ENCODE peak calls at places on chromosome 5, in eight cellular contexts. One of them, this sample, is unnamed. For H3K4me1, the result is how much of the 10 kb centered on the place peaks cover.

GRCh38 chr5:97085126-97085786 is 57.2 kb downstream of the LIX1 start:
- DNase-seq in esophagus muscularis mucosa: no peak
- DNase-seq in HepG2: no peak
- DNase-seq in upper lobe of right lung: no peak
- DNase-seq in spleen: peak
- DNase-seq in GM23338: no peak
- DNase-seq in H9: no peak
- DNase-seq in breast epithelium: no peak
- DNase-seq in this sample: no peak

GRCh38 chr5:147437161-147437596 is 72.7 kb downstream of the DPYSL3 start:
- DNase-seq in H9: no peak
- DNase-seq in GM23338: peak
- DNase-seq in upper lobe of right lung: no peak
- DNase-seq in esophagus muscularis mucosa: no peak
- DNase-seq in spleen: no peak
- DNase-seq in HepG2: no peak
- DNase-seq in breast epithelium: no peak
- DNase-seq in this sample: peak

GRCh38 chr5:89595065-89595464 is 712.1 kb upstream of the MEF2C start:
- DNase-seq in esophagus muscularis mucosa: no peak
- DNase-seq in GM23338: no peak
- DNase-seq in HepG2: no peak
- DNase-seq in upper lobe of right lung: no peak
- DNase-seq in breast epithelium: no peak
- DNase-seq in spleen: no peak
- DNase-seq in H9: no peak
- DNase-seq in this sample: no peak

GRCh38 chr5:909994-910768 is 17.5 kb downstream of the TRIP13 start:
- DNase-seq in GM23338: no peak
- DNase-seq in upper lobe of right lung: no peak
- DNase-seq in spleen: no peak
- DNase-seq in breast epithelium: no peak
- DNase-seq in esophagus muscularis mucosa: no peak
- DNase-seq in HepG2: no peak
- DNase-seq in H9: no peak
- DNase-seq in this sample: no peak

GRCh38 chr5:36796171-36796570 is 80.4 kb upstream of the NIPBL start:
- DNase-seq in GM23338: peak
- DNase-seq in esophagus muscularis mucosa: no peak
- DNase-seq in spleen: no peak
- DNase-seq in upper lobe of right lung: no peak
- DNase-seq in HepG2: no peak
- DNase-seq in H9: no peak
- DNase-seq in breast epithelium: no peak
- DNase-seq in this sample: no peak

GRCh38 chr5:141420855-141421488 is at the start of gene PCDHGA11:
- DNase-seq in breast epithelium: no peak
- DNase-seq in spleen: no peak
- DNase-seq in HepG2: no peak
- DNase-seq in upper lobe of right lung: no peak
- DNase-seq in GM23338: peak
- DNase-seq in H9: peak
- DNase-seq in esophagus muscularis mucosa: peak
- DNase-seq in this sample: peak

GRCh38 chr5:55502759-55503158 is 32.0 kb downstream of the PLPP1 start:
- DNase-seq in HepG2: no peak
- DNase-seq in upper lobe of right lung: no peak
- DNase-seq in H9: no peak
- DNase-seq in esophagus muscularis mucosa: no peak
- DNase-seq in breast epithelium: no peak
- DNase-seq in spleen: no peak
- DNase-seq in GM23338: no peak
- DNase-seq in this sample: no peak

GRCh38 chr5:38441730-38442573 is 114.5 kb downstream of the LIFR start:
- DNase-seq in H9: peak
- DNase-seq in spleen: peak
- DNase-seq in HepG2: peak
- DNase-seq in upper lobe of right lung: peak
- DNase-seq in GM23338: peak
- DNase-seq in esophagus muscularis mucosa: no peak
- DNase-seq in breast epithelium: peak
- DNase-seq in this sample: peak

GRCh38 chr5:127814225-127814973 is 111.2 kb downstream of the CCDC192 start:
- DNase-seq in H9: no peak
- DNase-seq in GM23338: no peak
- DNase-seq in esophagus muscularis mucosa: no peak
- DNase-seq in upper lobe of right lung: no peak
- DNase-seq in breast epithelium: no peak
- DNase-seq in spleen: no peak
- DNase-seq in HepG2: no peak
- DNase-seq in this sample: no peak

GRCh38 chr5:102670224-102670836 is 84.8 kb upstream of the PAM start:
- DNase-seq in HepG2: peak
- DNase-seq in esophagus muscularis mucosa: no peak
- DNase-seq in spleen: no peak
- DNase-seq in upper lobe of right lung: no peak
- DNase-seq in breast epithelium: no peak
- DNase-seq in H9: peak
- DNase-seq in GM23338: peak
- DNase-seq in this sample: peak

GRCh38 chr5:158234323-158235158 is 375.6 kb upstream of the CLINT1 start:
- DNase-seq in GM23338: no peak
- DNase-seq in HepG2: no peak
- DNase-seq in breast epithelium: no peak
- DNase-seq in H9: no peak
- DNase-seq in esophagus muscularis mucosa: no peak
- DNase-seq in spleen: no peak
- DNase-seq in upper lobe of right lung: no peak
- DNase-seq in this sample: peak

GRCh38 chr5:105132578-105132977 is 1570.0 kb upstream of the NUDT12 start:
- DNase-seq in upper lobe of right lung: no peak
- DNase-seq in GM23338: no peak
- DNase-seq in esophagus muscularis mucosa: no peak
- DNase-seq in HepG2: no peak
- DNase-seq in spleen: no peak
- DNase-seq in H9: no peak
- DNase-seq in breast epithelium: no peak
- DNase-seq in this sample: no peak

GRCh38 chr5:123035320-123035949 is 1.1 kb downstream of the PPIC start:
- DNase-seq in esophagus muscularis mucosa: no peak
- DNase-seq in upper lobe of right lung: peak
- DNase-seq in H9: peak
- DNase-seq in breast epithelium: peak
- DNase-seq in HepG2: peak
- DNase-seq in GM23338: peak
- DNase-seq in spleen: no peak
- DNase-seq in this sample: peak

GRCh38 chr5:71830626-71831539 is 111.8 kb downstream of the CARTPT start:
- DNase-seq in upper lobe of right lung: peak
- DNase-seq in spleen: no peak
- DNase-seq in HepG2: no peak
- DNase-seq in GM23338: peak
- DNase-seq in H9: no peak
- DNase-seq in breast epithelium: no peak
- DNase-seq in esophagus muscularis mucosa: no peak
- DNase-seq in this sample: peak

GRCh38 chr5:119435436-119436132 is 16.7 kb upstream of the HSD17B4 start:
- DNase-seq in GM23338: peak
- DNase-seq in spleen: peak
- DNase-seq in esophagus muscularis mucosa: no peak
- DNase-seq in breast epithelium: no peak
- DNase-seq in upper lobe of right lung: peak
- DNase-seq in H9: peak
- DNase-seq in HepG2: peak
- DNase-seq in this sample: peak

GRCh38 chr5:156640751-156641241 is 209.3 kb upstream of the PPP1R2B start:
- DNase-seq in H9: no peak
- DNase-seq in spleen: no peak
- DNase-seq in breast epithelium: no peak
- DNase-seq in esophagus muscularis mucosa: no peak
- DNase-seq in upper lobe of right lung: no peak
- DNase-seq in HepG2: no peak
- DNase-seq in GM23338: no peak
- DNase-seq in this sample: no peak

GRCh38 chr5:96963267-96963666 is 27.4 kb downstream of the LNPEP start:
- DNase-seq in esophagus muscularis mucosa: peak
- DNase-seq in H9: no peak
- DNase-seq in HepG2: no peak
- DNase-seq in spleen: no peak
- DNase-seq in breast epithelium: no peak
- DNase-seq in upper lobe of right lung: no peak
- DNase-seq in GM23338: no peak
- DNase-seq in this sample: peak

GRCh38 chr5:57504357-57504756 is 21.7 kb upstream of the ACTBL2 start:
- DNase-seq in breast epithelium: no peak
- DNase-seq in spleen: no peak
- DNase-seq in esophagus muscularis mucosa: no peak
- DNase-seq in HepG2: no peak
- DNase-seq in H9: no peak
- DNase-seq in upper lobe of right lung: no peak
- DNase-seq in GM23338: no peak
- DNase-seq in this sample: no peak

GRCh38 chr5:65861830-65862241 is 64.5 kb upstream of the ERBIN start:
- DNase-seq in GM23338: no peak
- DNase-seq in H9: no peak
- DNase-seq in HepG2: no peak
- DNase-seq in esophagus muscularis mucosa: no peak
- DNase-seq in breast epithelium: no peak
- DNase-seq in spleen: no peak
- DNase-seq in upper lobe of right lung: no peak
- DNase-seq in this sample: no peak

GRCh38 chr5:107957023-107957422 is 286.3 kb upstream of the EFNA5 start:
- DNase-seq in breast epithelium: no peak
- DNase-seq in GM23338: no peak
- DNase-seq in spleen: no peak
- DNase-seq in esophagus muscularis mucosa: no peak
- DNase-seq in H9: no peak
- DNase-seq in HepG2: no peak
- DNase-seq in upper lobe of right lung: no peak
- DNase-seq in this sample: no peak

GRCh38 chr5:149411738-149412519 is 32.8 kb upstream of the IL17B start:
- DNase-seq in upper lobe of right lung: peak
- DNase-seq in breast epithelium: no peak
- DNase-seq in GM23338: no peak
- DNase-seq in spleen: no peak
- DNase-seq in H9: no peak
- DNase-seq in HepG2: no peak
- DNase-seq in esophagus muscularis mucosa: no peak
- DNase-seq in this sample: no peak

DNA sequence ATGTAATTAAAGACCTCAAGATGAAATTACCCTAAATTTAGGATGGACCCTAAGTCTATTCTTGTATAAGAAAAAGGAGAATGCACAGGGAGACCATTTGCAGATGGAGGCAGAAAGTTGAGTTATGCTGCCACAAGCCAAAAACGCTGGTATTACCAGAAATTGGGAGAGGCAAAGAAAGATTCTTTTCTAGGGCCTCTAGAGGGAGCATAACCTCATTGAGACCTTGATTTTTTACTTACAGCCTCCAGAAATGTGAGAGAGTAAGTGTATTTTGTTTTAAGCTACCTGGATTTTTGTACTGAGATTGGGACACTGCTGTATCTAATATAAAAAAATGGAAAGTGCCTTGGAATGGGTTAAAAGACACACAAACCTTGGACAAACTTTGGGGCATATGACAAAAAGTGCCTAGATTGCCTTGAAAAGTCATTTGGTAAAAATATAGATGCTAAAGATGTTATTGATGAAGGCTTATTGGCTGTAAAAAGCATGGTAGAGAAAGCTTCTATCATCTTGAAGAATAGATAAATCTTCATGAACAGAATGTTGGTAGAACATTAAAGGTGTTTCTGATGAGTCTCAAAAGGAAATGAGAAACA is 174.7 kb upstream of the PRDM9 start:
- DNase-seq in GM23338: peak
- DNase-seq in upper lobe of right lung: no peak
- DNase-seq in spleen: no peak
- DNase-seq in H9: no peak
- DNase-seq in HepG2: peak
- DNase-seq in breast epithelium: no peak
- DNase-seq in esophagus muscularis mucosa: no peak
- DNase-seq in this sample: peak
- TF ChIP-seq CTCF in GM23338: peak
- TF ChIP-seq CTCF in upper lobe of right lung: peak
- TF ChIP-seq CTCF in spleen: no peak
- TF ChIP-seq CTCF in H9: peak
- TF ChIP-seq CTCF in HepG2: no peak
- TF ChIP-seq CTCF in breast epithelium: no peak
- TF ChIP-seq CTCF in esophagus muscularis mucosa: no peak
- TF ChIP-seq CTCF in this sample: peak

GRCh38 chr5:151060742-151061141 is 20.1 kb downstream of the TNIP1 start:
- DNase-seq in HepG2: no peak
- DNase-seq in GM23338: no peak
- DNase-seq in H9: no peak
- DNase-seq in spleen: peak
- DNase-seq in upper lobe of right lung: peak
- DNase-seq in esophagus muscularis mucosa: no peak
- DNase-seq in breast epithelium: no peak
- DNase-seq in this sample: no peak
- H3K4me1 ChIP-seq in HepG2: under half
- H3K4me1 ChIP-seq in GM23338: under half
- H3K4me1 ChIP-seq in H9: under half
- H3K4me1 ChIP-seq in spleen: half or more
- H3K4me1 ChIP-seq in upper lobe of right lung: under half
- H3K4me1 ChIP-seq in esophagus muscularis mucosa: half or more
- H3K4me1 ChIP-seq in breast epithelium: under half
- H3K4me1 ChIP-seq in this sample: under half

DNA sequence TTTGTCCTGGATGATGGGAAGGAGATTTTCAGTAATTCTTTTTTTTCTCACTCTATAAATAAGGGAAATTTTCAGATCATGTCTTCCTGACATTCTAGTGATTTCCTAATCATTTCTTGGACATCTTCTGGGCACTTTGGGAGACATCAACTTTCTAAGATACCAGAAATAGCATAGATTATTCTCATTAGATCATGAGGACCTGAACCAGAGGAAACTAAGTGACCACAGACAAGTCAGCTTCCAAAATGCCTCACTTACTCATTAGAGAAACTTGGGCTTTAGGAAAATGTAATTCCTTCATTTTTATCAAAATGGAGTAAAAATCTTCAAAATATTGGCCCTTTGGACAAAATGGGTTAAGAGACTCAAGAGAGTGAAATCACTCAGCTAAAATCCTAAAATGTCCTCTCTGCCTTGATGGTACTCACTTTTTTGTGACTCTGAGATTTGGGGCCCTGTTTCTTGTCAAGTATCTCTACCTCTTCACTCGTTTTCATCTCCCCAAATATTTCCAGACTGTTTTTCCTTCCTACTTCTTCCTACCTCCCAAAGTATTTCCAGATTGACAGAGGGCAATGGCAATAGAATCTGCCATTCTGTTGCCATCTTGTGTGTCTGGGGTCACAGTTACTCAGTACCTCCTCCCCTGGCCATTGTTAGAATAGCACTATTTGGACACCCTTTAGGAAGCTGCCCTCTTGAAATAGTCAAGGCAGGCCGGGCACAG is 194.5 kb downstream of the NR3C1 start:
- DNase-seq in GM23338: peak
- DNase-seq in H9: no peak
- DNase-seq in upper lobe of right lung: no peak
- DNase-seq in esophagus muscularis mucosa: no peak
- DNase-seq in HepG2: no peak
- DNase-seq in breast epithelium: no peak
- DNase-seq in spleen: no peak
- DNase-seq in this sample: no peak
- TF ChIP-seq CTCF in GM23338: peak
- TF ChIP-seq CTCF in H9: peak
- TF ChIP-seq CTCF in upper lobe of right lung: no peak
- TF ChIP-seq CTCF in esophagus muscularis mucosa: no peak
- TF ChIP-seq CTCF in HepG2: no peak
- TF ChIP-seq CTCF in breast epithelium: no peak
- TF ChIP-seq CTCF in spleen: no peak
- TF ChIP-seq CTCF in this sample: peak

GRCh38 chr5:172140866-172141265 is 47.2 kb downstream of the STK10 start:
- DNase-seq in HepG2: no peak
- DNase-seq in upper lobe of right lung: no peak
- DNase-seq in spleen: no peak
- DNase-seq in H9: no peak
- DNase-seq in GM23338: no peak
- DNase-seq in breast epithelium: no peak
- DNase-seq in esophagus muscularis mucosa: no peak
- DNase-seq in this sample: no peak
- H3K4me1 ChIP-seq in HepG2: under half
- H3K4me1 ChIP-seq in upper lobe of right lung: under half
- H3K4me1 ChIP-seq in spleen: half or more
- H3K4me1 ChIP-seq in H9: under half
- H3K4me1 ChIP-seq in GM23338: under half
- H3K4me1 ChIP-seq in breast epithelium: under half
- H3K4me1 ChIP-seq in esophagus muscularis mucosa: under half
- H3K4me1 ChIP-seq in this sample: under half